ENCODE peak calls at places on chromosomes 12 and 14, in ten cellular contexts. H is A549; T is dorsolateral prefrontal cortex; Q is AG04450; W is CD8-positive, alpha-beta memory T cell; E is aorta; Z is brain microvascular endothelial cell; X is neural progenitor cell; C is DND-41; A is cardiac muscle cell. P is an unnamed sample.

GRCh38 chr12:26198742-26199141 is 3.4 kb downstream of the SSPN start:
- DNase-seq in H (no peak), T (no peak), Q (no peak), W (no peak), E (peak), Z (peak), X (no peak), C (no peak), A (peak), P (no peak)

GRCh38 chr12:111412007-111412829 is 6.5 kb downstream of the SH2B3 start:
- DNase-seq in H (no peak), T (peak), Q (no peak), W (no peak), E (no peak), Z (no peak), X (peak), C (peak), A (peak), P (no peak)

GRCh38 chr12:76957306-76957705 is 78.5 kb upstream of the CSRP2 start:
- DNase-seq in H (no peak), T (no peak), Q (no peak), W (no peak), E (no peak), Z (no peak), X (no peak), C (no peak), A (no peak), P (no peak)

GRCh38 chr14:102777711-102778615 is 714 bp downstream of the TRAF3 start:
- DNase-seq in H (no peak), T (no peak), Q (no peak), W (peak), E (peak), Z (peak), X (peak), C (peak), A (peak), P (no peak)

GRCh38 chr14:66403183-66403582 is 83.0 kb upstream of the CCDC196 start:
- DNase-seq in H (peak), T (no peak), Q (no peak), W (no peak), E (no peak), Z (peak), X (peak), C (no peak), A (peak), P (no peak)

GRCh38 chr12:69984216-69984615 is 159.2 kb downstream of the MYRFL start:
- DNase-seq in H (no peak), T (no peak), Q (no peak), W (no peak), E (no peak), Z (no peak), X (no peak), C (no peak), A (no peak), P (no peak)

GRCh38 chr12:58710896-58711295 is 209.4 kb downstream of the LRIG3 start:
- DNase-seq in H (no peak), T (no peak), Q (no peak), W (no peak), E (no peak), Z (no peak), X (no peak), C (no peak), A (no peak), P (no peak)

GRCh38 chr12:92042791-92043531 is 102.7 kb downstream of the BTG1 start:
- DNase-seq in H (no peak), T (no peak), Q (no peak), W (no peak), E (no peak), Z (no peak), X (no peak), C (no peak), A (no peak), P (no peak)

DNA sequence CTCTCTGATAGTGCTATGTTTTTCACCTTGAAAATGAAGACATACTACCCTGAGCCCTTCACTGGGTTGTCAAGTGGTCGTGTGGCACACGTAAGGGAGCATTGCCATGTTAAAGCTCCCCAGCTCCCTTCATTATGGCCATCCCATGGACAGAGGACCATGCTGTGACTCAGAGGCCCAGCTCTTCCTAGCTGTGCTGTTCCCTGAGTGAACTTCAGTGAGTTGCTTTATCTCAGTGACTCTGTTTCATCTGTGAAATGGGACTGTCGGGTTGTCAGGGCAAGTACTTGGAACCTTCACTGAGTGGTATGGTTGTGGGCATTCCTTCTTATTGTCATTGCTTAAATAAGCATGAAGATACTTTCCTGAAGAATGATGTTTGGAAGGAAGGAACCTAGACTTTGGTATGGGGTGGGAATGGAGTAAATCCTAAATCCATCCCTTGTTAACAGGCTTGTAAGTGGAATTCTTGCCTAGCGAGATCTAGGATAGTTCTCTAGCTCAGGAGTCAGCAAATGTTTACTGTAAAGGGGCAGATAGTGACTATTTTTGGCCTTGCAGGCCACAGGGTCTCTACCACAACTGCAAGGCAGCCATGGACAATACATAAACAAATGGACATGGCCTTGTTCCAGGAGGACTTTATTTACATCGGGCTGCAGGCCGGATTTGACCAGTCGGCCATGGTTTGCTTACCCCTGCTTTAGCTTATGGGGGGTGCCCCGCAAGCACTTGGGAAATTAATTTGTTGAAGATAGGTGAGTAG is 283.5 kb downstream of the ZFP36L1 start:
- DNase-seq in H (no peak), T (no peak), Q (no peak), W (no peak), E (no peak), Z (no peak), X (no peak), C (no peak), A (no peak), P (no peak)
- H3K27ac ChIP-seq in H (peak), T (no peak), Q (peak), W (no peak), E (peak), Z (no peak), X (no peak), C (no peak), A (peak), P (no peak)

DNA sequence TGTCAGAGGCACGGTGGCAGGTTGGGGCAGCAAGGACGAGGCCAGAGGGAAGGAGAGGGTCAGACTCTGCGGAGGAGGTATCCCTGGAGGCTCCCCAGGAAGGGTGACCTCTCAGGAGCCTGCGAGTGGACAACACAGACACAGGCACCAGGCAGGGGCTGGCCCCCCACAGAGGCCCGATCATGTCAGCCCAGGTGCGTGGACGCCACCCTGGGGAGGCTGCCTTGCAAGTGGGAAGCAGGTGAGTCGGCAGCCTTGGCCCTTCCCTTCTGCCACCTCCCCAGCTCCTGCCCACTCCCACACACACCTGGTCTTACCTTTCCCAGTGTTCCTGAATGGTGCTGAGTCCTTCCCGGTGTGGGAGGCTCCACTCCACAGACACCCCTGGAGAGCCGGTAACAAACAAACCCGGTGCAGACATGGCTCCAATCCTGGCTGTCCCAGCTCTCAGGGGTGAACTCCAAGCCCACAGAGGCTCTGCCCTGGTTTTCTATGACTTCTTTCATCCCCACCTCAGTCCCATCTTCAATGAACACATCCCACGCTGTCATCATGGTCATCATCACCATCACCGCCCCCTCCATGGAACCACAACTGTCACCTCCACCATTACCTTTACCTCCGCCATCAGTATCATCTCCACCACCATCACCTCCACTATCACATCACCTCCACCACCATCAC is 5.2 kb downstream of the ZBTB42 start:
- DNase-seq in H (no peak), T (no peak), Q (no peak), W (no peak), E (no peak), Z (no peak), X (no peak), C (no peak), A (no peak), P (no peak)
- H3K27ac ChIP-seq in H (peak), T (no peak), Q (peak), W (no peak), E (no peak), Z (no peak), X (no peak), C (no peak), A (no peak), P (no peak)

GRCh38 chr12:27618836-27619235 is 77.4 kb upstream of the REP15 start:
- DNase-seq in H (no peak), T (no peak), Q (no peak), W (no peak), E (no peak), Z (peak), X (no peak), C (no peak), A (peak), P (no peak)

GRCh38 chr12:27614386-27614785 is 81.9 kb upstream of the REP15 start:
- DNase-seq in H (no peak), T (no peak), Q (no peak), W (no peak), E (no peak), Z (no peak), X (no peak), C (no peak), A (no peak), P (no peak)

GRCh38 chr12:27615331-27615891 is 80.8 kb upstream of the REP15 start:
- DNase-seq in H (peak), T (no peak), Q (no peak), W (no peak), E (no peak), Z (no peak), X (no peak), C (no peak), A (peak), P (no peak)

GRCh38 chr12:27614866-27615265 is 81.4 kb upstream of the REP15 start:
- DNase-seq in H (no peak), T (no peak), Q (no peak), W (no peak), E (no peak), Z (no peak), X (no peak), C (no peak), A (no peak), P (no peak)

DNA sequence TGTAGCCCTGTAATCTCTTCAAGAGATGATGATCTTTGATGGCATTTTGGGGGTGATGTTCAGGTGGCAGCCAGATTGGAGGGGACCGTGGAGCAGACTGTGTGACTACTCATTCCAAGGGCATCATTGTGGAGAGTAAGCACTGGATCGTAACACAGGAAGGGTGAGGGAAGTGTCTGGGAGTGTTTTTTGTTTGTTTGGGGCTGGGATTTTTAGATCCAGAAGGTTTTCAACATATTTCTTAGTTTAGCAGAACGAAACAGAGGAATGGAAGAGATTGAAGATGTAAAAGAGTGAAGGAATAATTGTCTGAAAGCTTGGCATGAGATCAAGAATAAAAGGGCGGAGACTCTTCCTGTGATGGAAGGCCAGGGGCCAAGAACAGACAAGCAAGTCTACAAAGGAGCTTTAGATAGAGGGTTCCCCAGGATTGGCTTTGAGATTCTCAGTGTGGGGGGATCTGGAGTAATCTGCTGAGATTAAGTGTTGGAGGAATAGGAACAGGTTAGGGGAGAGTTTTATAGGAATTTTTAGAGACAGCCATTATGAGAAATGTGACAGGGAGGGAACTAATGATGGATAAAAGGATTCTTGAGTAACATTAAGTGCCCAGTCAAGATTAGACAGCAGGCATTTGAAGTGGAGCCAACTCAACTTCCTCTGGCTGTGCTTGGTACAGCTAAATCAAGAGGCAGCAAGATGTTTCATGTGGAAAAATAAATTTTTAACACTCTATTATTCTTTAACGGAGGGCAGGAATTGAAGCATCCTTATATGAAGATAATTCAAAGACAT is 79.7 kb upstream of the REP15 start:
- DNase-seq in H (no peak), T (no peak), Q (no peak), W (no peak), E (no peak), Z (no peak), X (no peak), C (no peak), A (peak), P (no peak)
- H3K27ac ChIP-seq in H (peak), T (no peak), Q (no peak), W (no peak), E (peak), Z (peak), X (no peak), C (no peak), A (no peak), P (peak)

GRCh38 chr12:123045678-123046077 is 65.2 kb downstream of the ARL6IP4 start:
- DNase-seq in H (no peak), T (no peak), Q (no peak), W (no peak), E (peak), Z (no peak), X (no peak), C (no peak), A (no peak), P (no peak)
- H3K27ac ChIP-seq in H (no peak), T (no peak), Q (no peak), W (no peak), E (no peak), Z (no peak), X (no peak), C (no peak), A (no peak), P (no peak)

GRCh38 chr14:55272415-55272786 is 1.2 kb downstream of the FBXO34 start:
- DNase-seq in H (no peak), T (no peak), Q (no peak), W (no peak), E (no peak), Z (no peak), X (no peak), C (no peak), A (no peak), P (no peak)
- H3K27ac ChIP-seq in H (peak), T (peak), Q (no peak), W (peak), E (no peak), Z (peak), X (no peak), C (peak), A (no peak), P (peak)

GRCh38 chr12:23756416-23756815 is 193.1 kb downstream of the SOX5 start:
- DNase-seq in H (no peak), T (no peak), Q (no peak), W (no peak), E (no peak), Z (no peak), X (peak), C (no peak), A (no peak), P (no peak)

GRCh38 chr12:23752245-23752644 is 197.2 kb downstream of the SOX5 start:
- DNase-seq in H (no peak), T (no peak), Q (no peak), W (no peak), E (no peak), Z (no peak), X (no peak), C (no peak), A (no peak), P (no peak)

GRCh38 chr12:23750923-23751322 is 198.5 kb downstream of the SOX5 start:
- DNase-seq in H (no peak), T (no peak), Q (peak), W (no peak), E (no peak), Z (no peak), X (no peak), C (no peak), A (no peak), P (no peak)

GRCh38 chr12:23751641-23752040 is 197.8 kb downstream of the SOX5 start:
- DNase-seq in H (no peak), T (no peak), Q (no peak), W (no peak), E (no peak), Z (no peak), X (no peak), C (no peak), A (no peak), P (no peak)

DNA sequence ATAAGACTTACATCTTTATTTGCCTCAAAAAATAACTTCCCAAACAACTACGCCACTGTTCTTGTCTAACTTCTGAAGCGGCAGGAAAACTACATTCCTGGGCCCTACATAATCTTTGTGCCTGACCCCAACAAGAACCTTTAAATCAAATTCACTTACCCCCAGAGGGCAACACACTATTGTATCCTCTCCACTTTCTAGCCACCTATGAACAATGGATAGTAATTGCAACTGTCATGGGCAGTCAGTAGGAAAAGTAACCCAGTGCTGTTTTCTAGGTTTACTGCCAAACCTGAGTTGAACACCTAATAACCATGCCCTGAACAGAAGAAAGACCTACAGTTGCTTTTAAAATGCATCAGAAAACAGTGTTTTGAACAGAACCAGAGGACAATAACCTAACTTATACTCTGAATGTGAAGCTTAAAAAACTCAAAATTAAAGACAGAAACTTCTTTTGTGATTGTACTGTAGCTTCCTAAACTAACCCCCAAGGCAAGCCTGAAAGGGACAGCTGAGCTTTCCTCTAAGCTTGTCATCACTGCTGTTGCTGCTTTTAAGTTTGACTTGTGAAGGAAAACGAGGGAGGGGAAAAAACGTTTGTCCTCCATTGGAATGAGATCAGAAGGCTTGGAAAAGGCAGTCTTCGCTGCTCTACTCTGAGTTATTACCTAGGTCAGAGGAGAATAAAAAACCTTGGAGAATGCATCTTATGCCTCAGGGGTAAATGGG is 195.7 kb downstream of the SOX5 start:
- DNase-seq in H (no peak), T (no peak), Q (no peak), W (no peak), E (no peak), Z (no peak), X (peak), C (no peak), A (no peak), P (no peak)
- H3K27ac ChIP-seq in H (no peak), T (no peak), Q (no peak), W (no peak), E (no peak), Z (no peak), X (peak), C (no peak), A (no peak), P (no peak)

P was measured in epithelial cell of prostate.